ENCODE peak calls at places on chromosomes 16 and 17, in five cellular contexts. P is heart right ventricle; S is left ventricle myocardium inferior; B is GM12865; W is CD8-positive, alpha-beta T cell. V is an unnamed sample.

GRCh38 chr17:385195-385835 is 32.7 kb upstream of the RPH3AL start:
- DNase-seq in W (no peak), P (peak), S (peak), B (no peak), V (no peak)

GRCh38 chr17:75783803-75784472 is 668 bp upstream of the UNK start:
- DNase-seq in S (no peak), W (peak), P (no peak), B (no peak), V (no peak)

GRCh38 chr17:41360291-41360995 is 9.2 kb downstream of the KRT33B start:
- DNase-seq in S (no peak), W (no peak), P (no peak), B (no peak), V (no peak)

GRCh38 chr16:30004424-30004776 is 6.4 kb downstream of the DOC2A start:
- DNase-seq in S (no peak), B (no peak), P (no peak), W (no peak), V (no peak)

GRCh38 chr17:38617967-38618760 is 12.4 kb upstream of the SRCIN1 start:
- DNase-seq in B (no peak), S (no peak), W (no peak), P (no peak), V (no peak)

GRCh38 chr17:57985675-57985974 is 2.4 kb downstream of the VEZF1 start:
- DNase-seq in S (no peak), B (no peak), P (no peak), W (no peak), V (no peak)

GRCh38 chr17:82229686-82230626 is 1.1 kb downstream of the SLC16A3 start:
- DNase-seq in W (no peak), P (no peak), B (no peak), S (no peak), V (no peak)

GRCh38 chr16:3266873-3267537 is 10.6 kb upstream of the MEFV start:
- DNase-seq in B (no peak), P (no peak), S (no peak), W (no peak), V (no peak)

GRCh38 chr16:89442990-89443726 is 47.2 kb downstream of the ANKRD11 start:
- DNase-seq in W (peak), S (no peak), B (no peak), P (peak), V (no peak)

GRCh38 chr17:78012428-78012827 is 53.9 kb downstream of the TNRC6C start:
- DNase-seq in P (no peak), S (no peak), B (no peak), W (no peak), V (no peak)

GRCh38 chr17:38465420-38466345 is 37.4 kb downstream of the ARHGAP23 start:
- DNase-seq in B (no peak), P (peak), W (no peak), S (peak), V (no peak)

GRCh38 chr17:62628845-62629555 is 1.5 kb downstream of the MRC2 start:
- DNase-seq in P (no peak), S (no peak), W (no peak), B (no peak), V (no peak)

GRCh38 chr17:62627904-62628603 is 584 bp downstream of the MRC2 start:
- DNase-seq in B (peak), P (peak), W (peak), S (peak), V (no peak)

GRCh38 chr17:62625870-62626200 is 1.6 kb upstream of the MRC2 start:
- DNase-seq in P (no peak), B (no peak), S (no peak), W (no peak), V (no peak)

GRCh38 chr17:62626719-62627218 is 701 bp upstream of the MRC2 start:
- DNase-seq in W (no peak), B (no peak), S (peak), P (peak), V (no peak)

DNA sequence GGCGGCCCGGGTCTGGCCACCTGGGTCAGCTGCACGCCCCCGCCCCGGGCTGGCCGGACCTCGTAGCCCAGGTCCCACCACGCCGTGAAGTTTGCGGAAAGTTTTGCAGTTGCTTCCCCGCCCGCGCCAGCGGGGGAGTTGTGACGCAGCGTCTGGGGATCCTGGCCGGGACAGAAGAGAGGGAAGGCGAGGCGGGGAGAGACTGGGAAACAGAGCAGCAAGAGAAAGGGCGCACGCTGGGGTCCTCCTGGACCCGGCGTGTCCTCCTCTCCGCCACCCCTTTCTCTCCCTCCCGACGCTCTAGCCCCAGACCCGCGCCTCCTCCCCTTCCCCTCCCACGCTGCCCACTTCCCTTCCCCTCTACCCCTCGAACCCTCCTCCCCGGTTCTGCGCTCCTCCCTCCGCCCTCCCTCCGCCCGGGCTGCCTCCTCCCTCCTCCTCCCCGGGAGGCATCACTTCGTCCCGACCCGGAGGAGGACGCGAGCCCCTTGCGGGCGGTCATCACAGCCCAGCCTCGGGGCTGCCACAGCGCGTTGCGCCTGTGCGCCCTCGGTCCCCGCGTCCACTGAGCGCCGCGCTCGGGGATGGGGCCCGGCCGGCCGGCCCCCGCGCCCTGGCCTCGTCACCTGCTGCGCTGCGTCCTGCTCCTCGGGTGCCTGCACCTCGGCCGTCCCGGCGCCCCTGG is at the start of gene MRC2:
- DNase-seq in B (no peak), W (no peak), P (peak), S (peak), V (no peak)
- TF ChIP-seq CTCF in B (no peak), W (no peak), P (no peak), S (no peak), V (no peak)

DNA sequence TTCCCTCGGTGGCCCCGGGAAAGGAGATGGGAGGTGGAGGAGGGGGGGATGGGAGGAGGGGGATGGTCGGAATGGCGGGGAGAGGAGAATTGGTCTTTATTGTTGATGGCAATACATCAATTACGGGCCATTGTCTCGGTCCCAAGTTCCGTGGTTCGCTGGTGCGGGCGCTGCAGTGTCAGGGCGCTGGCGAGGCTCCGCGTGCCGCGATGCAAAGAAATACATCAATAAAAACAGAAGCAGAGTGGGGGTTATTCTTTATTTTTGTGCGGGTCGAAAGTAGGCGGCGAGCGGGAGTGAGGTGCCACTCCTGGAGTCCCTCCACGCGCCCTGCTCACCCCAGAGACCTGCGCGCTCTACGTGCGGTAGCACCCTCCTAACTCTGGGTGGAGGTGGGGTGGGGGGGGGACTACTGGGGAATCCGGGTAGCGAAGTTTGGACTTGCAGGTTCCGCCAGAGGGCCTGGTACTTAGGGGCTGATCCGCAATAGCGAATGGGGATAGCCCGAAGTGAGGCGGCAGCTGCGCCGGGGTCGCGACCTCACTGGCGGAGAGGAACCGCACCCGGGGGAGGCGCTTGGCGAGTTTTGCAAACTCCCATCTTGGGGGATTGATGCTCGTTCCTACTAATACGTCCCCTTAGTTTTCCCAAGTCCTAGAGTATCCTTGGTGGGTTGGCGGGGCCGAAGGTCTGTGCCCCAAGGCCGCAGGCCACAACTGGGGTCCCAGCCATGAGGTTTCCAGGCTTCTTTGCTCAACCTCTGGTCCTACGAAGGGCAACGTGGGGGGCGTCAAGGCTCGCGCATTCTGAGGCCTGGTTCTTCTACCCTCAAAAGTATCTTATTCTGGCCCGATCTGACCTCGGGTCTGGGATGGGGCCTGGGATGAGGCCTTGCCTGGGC is 3.5 kb upstream of the SALL1 start:
- DNase-seq in P (no peak), S (no peak), W (no peak), B (no peak), V (no peak)
- H3K4me3 ChIP-seq in P (peak), S (peak), W (no peak), B (no peak), V (no peak)

GRCh38 chr17:44004761-44005526 is 522 bp downstream of the NAGS start:
- DNase-seq in P (no peak), W (no peak), S (no peak), B (no peak), V (no peak)
- TF ChIP-seq CTCF in P (no peak), W (no peak), S (no peak), B (no peak), V (no peak)

GRCh38 chr16:23514381-23515152 is 4.3 kb upstream of the GGA2 start:
- DNase-seq in W (peak), P (no peak), B (no peak), S (no peak), V (no peak)

GRCh38 chr16:23511731-23512130 is 1.4 kb upstream of the GGA2 start:
- DNase-seq in P (no peak), S (no peak), B (no peak), W (no peak), V (no peak)

GRCh38 chr16:23509763-23510153 is 536 bp downstream of the GGA2 start:
- DNase-seq in P (peak), B (peak), S (no peak), W (peak), V (no peak)

GRCh38 chr16:23510154-23510914 is at the start of gene GGA2:
- DNase-seq in B (peak), P (peak), S (peak), W (peak), V (no peak)

GRCh38 chr16:23512168-23512695 is 1.9 kb upstream of the GGA2 start:
- DNase-seq in B (no peak), P (no peak), S (no peak), W (no peak), V (no peak)
- H3K4me3 ChIP-seq in B (no peak), P (no peak), S (no peak), W (no peak), V (no peak)

GRCh38 chr16:7393680-7394079 is 61.0 kb downstream of the RBFOX1 start:
- DNase-seq in W (no peak), B (no peak), S (no peak), P (no peak), V (no peak)
- TF ChIP-seq CTCF in W (no peak), B (no peak), S (no peak), P (no peak), V (no peak)

GRCh38 chr16:84730406-84731106 is 30.8 kb downstream of the USP10 start:
- DNase-seq in B (peak), P (peak), S (peak), W (peak), V (peak)
- H3K4me3 ChIP-seq in B (peak), P (peak), S (peak), W (no peak), V (no peak)

GRCh38 chr16:72960101-72960500 is 87.8 kb downstream of the ZFHX3 start:
- DNase-seq in W (no peak), P (no peak), B (no peak), S (no peak), V (no peak)

GRCh38 chr16:72962347-72962746 is 85.6 kb downstream of the ZFHX3 start:
- DNase-seq in S (no peak), B (no peak), P (no peak), W (no peak), V (no peak)

GRCh38 chr16:72959301-72959996 is 88.5 kb downstream of the ZFHX3 start:
- DNase-seq in W (no peak), B (no peak), P (no peak), S (no peak), V (no peak)

GRCh38 chr16:72961863-72962262 is 86.1 kb downstream of the ZFHX3 start:
- DNase-seq in P (no peak), W (no peak), S (no peak), B (no peak), V (no peak)

DNA sequence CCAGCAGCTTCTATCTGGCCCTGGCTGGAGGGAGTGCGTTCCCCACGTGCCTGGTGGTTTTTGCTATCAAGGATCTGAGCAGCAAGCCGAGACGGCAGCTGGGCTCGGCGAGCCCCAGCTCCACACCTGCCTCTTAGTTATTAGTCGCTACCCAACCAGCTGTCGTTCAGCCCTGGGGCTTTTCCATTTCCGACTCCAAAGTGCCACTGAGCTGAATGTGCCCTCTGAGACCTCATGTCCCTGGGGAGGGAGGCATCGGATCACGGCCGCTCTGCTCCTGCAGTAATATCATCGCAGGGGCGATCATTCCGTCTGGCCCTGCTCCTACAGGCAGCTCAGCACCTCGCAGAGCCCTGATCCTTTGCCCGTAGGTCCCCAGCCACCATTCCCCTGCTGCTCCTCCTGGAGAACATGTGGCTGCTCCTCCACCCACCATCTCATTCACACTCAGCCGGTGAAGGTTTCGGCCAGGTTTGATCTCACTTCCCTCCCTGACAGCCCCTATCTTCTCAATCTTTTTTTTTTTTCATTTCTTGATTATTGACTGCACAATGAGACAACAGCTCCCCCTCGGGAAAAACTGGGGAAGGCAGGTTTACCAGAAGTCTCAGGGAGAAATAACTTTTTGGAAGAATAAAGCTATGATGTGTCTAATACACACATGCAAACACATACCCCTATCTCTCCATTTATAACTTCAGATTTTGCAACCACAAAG is 86.7 kb downstream of the ZFHX3 start:
- DNase-seq in P (no peak), B (no peak), W (no peak), S (no peak), V (no peak)
- TF ChIP-seq CTCF in P (no peak), B (no peak), W (no peak), S (peak), V (no peak)